ENCODE peak calls at places on chromosomes 11 and 22, in seven cellular contexts. K, C, N, O, S, E and A are unnamed samples.
A peak's percentile ranks its signal among the peaks of the same experiment; 100 is the strongest.

GRCh38 chr11:82775736-82776346 is 42.2 kb upstream of the FAM181B start:
- DNase-seq in K (peak; percentile 50), C (no peak), N (no peak), O (no peak), S (peak; percentile 15), E (no peak), A (peak; percentile 65)

GRCh38 chr11:95137299-95137698 is 47.7 kb downstream of the ENDOD1 start:
- DNase-seq in K (no peak), C (no peak), N (no peak), O (no peak), S (no peak), E (no peak), A (no peak)

GRCh38 chr11:12642040-12642439 is 32.2 kb upstream of the TEAD1 start:
- DNase-seq in K (no peak), C (no peak), N (no peak), O (no peak), S (peak; percentile 77), E (no peak), A (no peak)

GRCh38 chr22:19524170-19525115 is at the start of gene CLDN5:
- DNase-seq in K (no peak), C (no peak), N (peak; percentile 84), O (no peak), S (peak; percentile 21), E (peak; percentile 69), A (peak; percentile 82)

GRCh38 chr11:20035701-20036601 is 124.3 kb downstream of the DBX1 start:
- DNase-seq in K (no peak), C (no peak), N (no peak), O (no peak), S (peak; percentile 96), E (no peak), A (peak; percentile 93)

GRCh38 chr11:77126861-77127673 is 979 bp upstream of the MYO7A start:
- DNase-seq in K (no peak), C (peak; percentile 79), N (peak; percentile 76), O (no peak), S (no peak), E (peak; percentile 67), A (peak; percentile 97)

GRCh38 chr11:59918987-59919589 is 19.1 kb upstream of the OOSP1 start:
- DNase-seq in K (no peak), C (no peak), N (no peak), O (no peak), S (peak; percentile 47), E (no peak), A (no peak)

GRCh38 chr11:105000797-105001196 is 22.2 kb downstream of the CASP5 start:
- DNase-seq in K (no peak), C (peak; percentile 21), N (no peak), O (no peak), S (no peak), E (peak; percentile 14), A (no peak)

GRCh38 chr22:31238057-31238456 is 26.0 kb downstream of the LIMK2 start:
- DNase-seq in K (no peak), C (no peak), N (no peak), O (no peak), S (no peak), E (no peak), A (no peak)

GRCh38 chr11:57416436-57416835 is 10.5 kb downstream of the SLC43A3 start:
- DNase-seq in K (no peak), C (no peak), N (no peak), O (no peak), S (no peak), E (no peak), A (no peak)

GRCh38 chr11:18277560-18278271 is 11.7 kb downstream of the SAA1 start:
- DNase-seq in K (no peak), C (no peak), N (no peak), O (no peak), S (no peak), E (no peak), A (no peak)

DNA sequence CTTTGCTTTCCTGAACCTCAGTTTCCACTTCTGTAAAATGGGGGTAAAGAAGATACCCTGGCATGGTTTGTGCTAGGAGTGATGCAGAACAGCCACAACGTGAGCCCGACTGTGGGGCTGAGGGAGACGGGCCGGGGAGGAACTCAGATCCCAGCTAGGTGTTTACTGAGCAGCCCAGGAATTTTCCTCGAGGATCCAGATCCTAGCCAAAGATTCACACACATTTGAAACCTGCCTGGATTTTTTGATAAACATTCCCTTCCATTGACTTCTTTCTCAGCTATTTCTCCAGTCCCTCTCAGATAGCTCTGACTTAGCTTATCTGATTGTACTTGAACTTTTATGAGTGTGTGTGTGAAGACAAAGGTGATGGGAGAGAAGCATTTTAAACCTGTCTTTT is 98.0 kb downstream of the KIAA1671 start:
- DNase-seq in K (no peak), C (no peak), N (no peak), O (no peak), S (no peak), E (no peak), A (no peak)
- H3K4me3 ChIP-seq in K (no peak overlapping the region), C (no peak overlapping the region), N (no peak overlapping the region), O (no peak overlapping the region), S (no peak overlapping the region), E (no peak overlapping the region), A (no peak overlapping the region)

DNA sequence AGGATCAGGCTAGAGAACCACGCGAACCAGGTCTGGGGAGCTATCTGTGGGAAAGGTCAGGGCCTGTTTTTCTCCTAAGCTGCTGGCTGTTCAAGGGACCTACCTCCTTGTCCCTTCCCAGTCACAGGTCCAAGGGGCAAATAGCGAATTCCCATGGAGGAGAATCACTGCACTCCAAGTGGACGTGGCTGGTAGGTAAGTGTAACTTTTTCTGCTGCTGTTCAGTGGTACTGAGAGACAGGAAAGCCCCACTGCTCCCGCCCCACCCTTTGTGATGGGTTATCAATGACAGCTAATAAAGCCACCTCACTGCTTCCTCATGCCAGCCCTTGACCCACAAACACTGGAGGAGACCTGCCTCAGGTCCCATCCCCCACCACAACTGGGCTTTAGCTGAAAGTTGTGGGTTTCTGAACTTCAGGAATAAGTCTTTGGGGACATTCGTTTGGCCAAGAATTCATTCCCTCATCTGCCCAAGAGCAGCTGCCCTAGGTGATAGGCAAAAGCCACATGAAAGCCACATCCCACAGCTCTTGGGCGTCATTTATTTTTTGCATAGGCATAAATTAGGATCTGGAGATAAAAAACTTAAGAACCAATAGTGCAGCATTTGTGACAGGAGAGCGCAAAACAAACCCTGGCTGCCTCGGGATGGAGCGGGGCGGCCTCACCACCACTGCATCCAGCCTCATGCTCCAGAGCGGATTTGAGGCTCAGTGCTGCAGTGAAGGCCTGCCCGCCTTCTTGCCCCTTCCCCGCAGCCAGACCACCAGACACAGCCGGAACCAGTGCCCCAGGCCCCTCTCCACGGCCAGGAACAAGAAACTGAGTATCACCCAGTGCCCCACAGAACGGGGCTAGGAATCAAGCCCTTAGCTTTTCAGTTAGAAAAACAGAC is 21.3 kb downstream of the SUN2 start:
- DNase-seq in K (no peak), C (peak; percentile 46), N (peak; percentile 40), O (no peak), S (no peak), E (no peak), A (peak; percentile 83)
- H3K27ac ChIP-seq in K (no peak overlapping the region), C (peak overlapping the region; percentile 87), N (peak overlapping the region; percentile 76), O (peak overlapping the region; percentile 75), S (peak overlapping the region; percentile 47), E (peak overlapping the region; percentile 75), A (peak overlapping the region; percentile 30)

DNA sequence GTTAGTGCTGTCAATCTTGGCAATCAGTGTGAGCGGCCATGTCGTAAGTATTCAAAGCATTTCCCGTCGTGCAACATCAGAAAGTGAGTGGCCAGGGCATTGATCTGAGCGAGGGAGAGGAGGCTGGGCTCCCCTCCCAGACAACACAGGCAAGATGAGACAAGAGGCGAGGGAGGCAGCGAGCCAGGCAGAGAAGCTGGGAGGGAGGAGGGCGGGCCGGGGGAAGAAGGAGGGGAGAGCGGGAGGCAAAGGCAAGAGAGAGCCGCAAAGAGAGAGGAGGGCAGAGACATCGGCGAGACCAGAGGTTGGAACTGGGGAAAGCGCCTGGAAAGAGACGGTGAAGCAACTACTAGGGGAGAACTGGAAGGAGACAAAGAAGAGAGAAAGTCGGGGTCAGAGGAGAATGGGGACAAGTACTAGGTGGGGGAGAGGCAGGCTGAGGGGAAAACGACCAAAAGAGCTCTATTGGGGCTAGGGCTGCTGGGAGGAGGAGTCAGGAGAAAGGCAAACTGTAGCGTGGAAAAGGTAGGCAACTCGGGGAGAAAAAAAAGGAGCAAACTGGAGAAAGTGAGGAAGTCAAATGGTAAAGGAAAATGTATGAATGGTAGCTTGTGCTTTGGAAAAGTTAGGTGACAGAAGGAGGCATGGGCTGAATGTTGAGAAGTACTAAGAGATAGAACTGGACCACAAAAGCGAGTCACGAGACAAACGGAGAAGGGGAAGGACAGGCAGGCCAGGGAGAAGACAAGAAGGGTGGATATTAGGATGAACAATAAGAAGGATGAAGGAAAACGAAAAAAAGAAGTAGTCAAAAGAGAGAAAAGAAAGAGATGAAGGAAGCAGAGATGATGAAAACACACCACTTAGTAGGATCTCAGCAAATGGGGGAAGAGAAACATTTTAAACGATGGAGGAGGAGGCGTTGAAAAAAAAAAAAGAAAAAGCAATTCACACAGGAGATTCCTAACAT is 130.5 kb upstream of the C11orf58 start:
- DNase-seq in K (no peak), C (peak; percentile 71), N (peak; percentile 88), O (no peak), S (peak; percentile 78), E (peak; percentile 84), A (peak; percentile 93)
- H3K4me3 ChIP-seq in K (peak overlapping the region; percentile 51), C (peak overlapping the region; percentile 67), N (peak overlapping the region; percentile 74), O (peak overlapping the region; percentile 58), S (peak overlapping the region; percentile 84), E (peak overlapping the region; percentile 94), A (peak overlapping the region; percentile 79)

DNA sequence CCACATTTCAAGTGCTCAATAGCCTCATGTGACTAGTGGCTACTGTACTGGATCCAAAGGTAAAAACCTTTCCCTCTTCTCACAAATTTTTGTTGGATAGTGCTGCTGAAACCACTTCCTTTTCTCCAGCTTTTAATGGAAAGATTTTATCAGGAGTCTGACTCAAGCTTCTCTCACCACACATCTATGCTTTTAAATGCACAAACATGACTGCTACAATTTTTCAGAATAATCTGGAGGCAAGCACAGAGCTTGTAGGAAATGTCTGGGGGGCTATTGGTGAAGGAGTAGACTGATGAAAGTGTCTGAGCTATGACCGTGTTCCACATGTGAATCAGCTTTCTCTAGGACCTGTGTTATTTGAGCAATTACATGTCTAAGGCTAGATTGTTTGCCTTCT is 101.1 kb upstream of the FAT3 start:
- DNase-seq in K (no peak), C (no peak), N (no peak), O (no peak), S (peak; percentile 94), E (no peak), A (no peak)
- H3K27ac ChIP-seq in K (no peak overlapping the region), C (no peak overlapping the region), N (no peak overlapping the region), O (no peak overlapping the region), S (no peak overlapping the region), E (no peak overlapping the region), A (peak overlapping the region; percentile 36)

DNA sequence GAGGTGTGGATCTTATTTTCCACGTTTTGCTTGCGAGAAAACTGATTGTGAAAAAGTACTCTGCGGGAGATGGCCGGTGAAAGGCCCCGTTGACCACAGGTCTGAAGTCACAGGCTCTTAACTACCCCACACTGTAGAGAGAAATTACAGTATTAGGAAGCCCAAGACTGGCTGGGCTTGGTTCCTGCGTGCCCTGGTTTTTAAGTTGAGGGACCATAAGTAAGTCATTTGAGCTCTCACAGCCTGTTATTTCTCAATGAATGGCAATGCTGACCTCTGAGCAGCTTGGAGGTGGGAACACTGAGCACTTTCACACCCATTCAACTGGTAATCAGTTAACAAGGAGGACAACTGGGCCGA is 444 bp upstream of the RAB38 start:
- DNase-seq in K (no peak), C (no peak), N (no peak), O (no peak), S (peak; percentile 31), E (no peak), A (no peak)
- H3K4me3 ChIP-seq in K (peak overlapping the region; percentile 47), C (peak overlapping the region; percentile 56), N (no peak overlapping the region), O (peak overlapping the region; percentile 50), S (no peak overlapping the region), E (peak overlapping the region; percentile 55), A (peak overlapping the region; percentile 76)